ENCODE peak calls at places on chromosomes 6 and 20, in nine cellular contexts. Y, E, L, P, Q, B, Z, R and C are unnamed samples.

GRCh38 chr6:85484941-85485340 is 35.1 kb downstream of the NT5E start:
- DNase-seq in Z (no peak), P (no peak), B (no peak), L (no peak), E (no peak), Y (no peak), Q (no peak), R (no peak), C (no peak)

GRCh38 chr6:42698217-42698616 is 24.2 kb downstream of the PRPH2 start:
- DNase-seq in Q (no peak), B (no peak), P (no peak), L (no peak), Z (no peak), E (no peak), Y (no peak), R (no peak), C (no peak)

GRCh38 chr20:7654231-7654630 is 286.0 kb downstream of the HAO1 start:
- DNase-seq in Z (no peak), B (no peak), E (no peak), P (no peak), L (no peak), Q (no peak), R (no peak), Y (no peak), C (no peak)

GRCh38 chr20:48813930-48814546 is 13.8 kb downstream of the PREX1 start:
- DNase-seq in R (no peak), E (no peak), Y (no peak), B (no peak), L (no peak), P (no peak), Q (no peak), Z (no peak), C (no peak)

GRCh38 chr6:137045221-137045789 is 540 bp upstream of the IL20RA start:
- DNase-seq in P (no peak), E (no peak), B (no peak), Q (no peak), R (no peak), Z (no peak), L (no peak), Y (no peak), C (no peak)

GRCh38 chr20:24957326-24957996 is 8.4 kb downstream of the CST7 start:
- DNase-seq in E (no peak), P (no peak), Y (no peak), R (peak), B (no peak), L (peak), Q (no peak), Z (no peak), C (no peak)

GRCh38 chr20:58137236-58137635 is 91.2 kb downstream of the ANKRD60 start:
- DNase-seq in R (no peak), Q (no peak), Y (no peak), P (no peak), L (no peak), Z (no peak), E (no peak), B (no peak), C (no peak)

GRCh38 chr6:147311218-147311617 is 107.0 kb downstream of the STXBP5 start:
- DNase-seq in P (no peak), R (no peak), Q (no peak), E (no peak), Y (no peak), Z (no peak), B (no peak), L (no peak), C (no peak)

GRCh38 chr20:1503564-1504227 is 12.5 kb upstream of the SIRPB2 start:
- DNase-seq in R (no peak), Y (peak), B (peak), Q (peak), E (no peak), P (peak), L (peak), Z (peak), C (peak)

GRCh38 chr6:124999105-124999764 is 37.0 kb downstream of the RNF217 start:
- DNase-seq in Y (no peak), L (peak), E (no peak), B (peak), Q (no peak), P (no peak), Z (no peak), R (no peak), C (no peak)

GRCh38 chr6:162572240-162572639 is 155.3 kb downstream of the PRKN start:
- DNase-seq in L (no peak), E (no peak), B (no peak), Z (no peak), R (no peak), P (no peak), Q (no peak), Y (no peak), C (no peak)

GRCh38 chr6:70725817-70726413 is 58.2 kb downstream of the SMAP1 start:
- DNase-seq in L (no peak), P (no peak), Z (no peak), E (no peak), R (no peak), Q (no peak), B (no peak), Y (no peak), C (no peak)

GRCh38 chr6:16674666-16675392 is 86.4 kb downstream of the ATXN1 start:
- DNase-seq in L (no peak), E (no peak), P (no peak), Q (no peak), Y (no peak), B (no peak), Z (no peak), R (no peak), C (peak)

GRCh38 chr6:125294925-125295324 is 6.8 kb downstream of the HDDC2 start:
- DNase-seq in R (no peak), Z (no peak), P (no peak), B (no peak), L (peak), E (no peak), Y (no peak), Q (no peak), C (no peak)

GRCh38 chr6:155185544-155185943 is 78.3 kb upstream of the CLDN20 start:
- DNase-seq in Y (no peak), R (no peak), Q (no peak), B (peak), P (no peak), Z (no peak), L (peak), E (no peak), C (peak)

GRCh38 chr6:140051521-140052455 is 677.3 kb upstream of the CITED2 start:
- DNase-seq in Q (no peak), Z (no peak), B (no peak), E (no peak), R (no peak), P (peak), L (no peak), Y (no peak), C (peak)

GRCh38 chr6:34723203-34723602 is 26.6 kb upstream of the ILRUN start:
- DNase-seq in P (no peak), L (no peak), B (no peak), R (no peak), Z (no peak), Q (no peak), E (no peak), Y (no peak), C (no peak)

GRCh38 chr6:33672808-33673207 is 38.7 kb downstream of the UQCC2 start:
- DNase-seq in L (no peak), R (no peak), Q (peak), B (no peak), Y (peak), E (peak), Z (no peak), P (peak), C (peak)

GRCh38 chr20:45394221-45395113 is 13.6 kb upstream of the DBNDD2 start:
- DNase-seq in R (no peak), P (no peak), E (no peak), L (no peak), Y (no peak), Z (no peak), Q (no peak), B (no peak), C (no peak)

GRCh38 chr20:31560900-31561598 is 44.0 kb upstream of the ID1 start:
- DNase-seq in L (peak), Z (no peak), Y (no peak), Q (no peak), E (no peak), P (no peak), B (peak), R (no peak), C (peak)

GRCh38 chr20:53712212-53712977 is 118.8 kb upstream of the ZNF217 start:
- DNase-seq in B (no peak), Z (no peak), E (no peak), R (no peak), P (no peak), Y (no peak), Q (no peak), L (no peak), C (no peak)

GRCh38 chr6:139153876-139154275 is 19.0 kb downstream of the HECA start:
- DNase-seq in B (no peak), L (no peak), Q (no peak), Z (no peak), Y (no peak), R (no peak), E (no peak), P (no peak), C (no peak)

GRCh38 chr6:55182016-55182650 is 7.8 kb downstream of the HCRTR2 start:
- DNase-seq in Z (no peak), B (no peak), L (no peak), R (no peak), E (no peak), Q (no peak), P (no peak), Y (no peak), C (no peak)

GRCh38 chr20:15406072-15406471 is 1068.7 kb upstream of the FLRT3 start:
- DNase-seq in B (no peak), Z (no peak), R (no peak), Q (no peak), Y (no peak), L (no peak), E (no peak), P (no peak), C (no peak)

DNA sequence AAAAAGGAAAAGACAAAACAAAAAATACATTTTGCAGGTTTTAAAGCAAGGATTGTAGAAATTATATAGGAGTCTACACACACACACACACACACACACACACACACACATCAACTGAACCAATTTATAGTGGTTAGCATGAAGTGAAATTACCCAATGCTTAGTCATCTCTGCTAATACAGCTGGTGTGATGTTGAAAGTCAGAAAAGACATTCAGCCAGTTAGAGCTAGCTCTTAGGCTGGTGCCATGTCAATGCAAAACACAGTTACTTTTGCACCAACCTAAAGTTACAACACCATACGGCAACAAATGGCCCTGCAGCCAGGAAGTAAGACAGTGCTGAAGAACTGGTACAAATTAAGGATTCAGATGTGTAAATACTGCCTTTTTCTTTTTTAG is 15.2 kb downstream of the FAM210B start:
- DNase-seq in E (no peak), Q (no peak), L (no peak), P (no peak), R (no peak), Z (no peak), Y (no peak), B (no peak), C (peak)
- TF ChIP-seq EP300 in E (no peak), Q (no peak), L (no peak), P (no peak), R (no peak), Z (no peak), Y (no peak), B (no peak), C (no peak)

GRCh38 chr6:44590471-44590870 is 203.0 kb downstream of the CDC5L start:
- DNase-seq in Y (no peak), Q (no peak), E (no peak), P (no peak), B (no peak), L (no peak), R (no peak), Z (no peak), C (no peak)

GRCh38 chr6:44594471-44594870 is 207.0 kb downstream of the CDC5L start:
- DNase-seq in L (no peak), Q (no peak), B (no peak), Z (no peak), R (no peak), E (no peak), P (no peak), Y (no peak), C (no peak)

GRCh38 chr6:44598679-44599078 is 211.2 kb downstream of the CDC5L start:
- DNase-seq in L (no peak), E (no peak), R (no peak), Q (no peak), P (no peak), B (no peak), Z (no peak), Y (no peak), C (no peak)

GRCh38 chr6:44593539-44593944 is 206.0 kb downstream of the CDC5L start:
- DNase-seq in Y (peak), Q (peak), B (peak), Z (peak), L (peak), R (no peak), E (no peak), P (peak), C (peak)
- TF ChIP-seq EP300 in Y (no peak), Q (no peak), B (no peak), Z (no peak), L (no peak), R (no peak), E (no peak), P (no peak), C (no peak)

GRCh38 chr20:59207742-59208357 is 44.2 kb downstream of the ZNF831 start:
- DNase-seq in Y (no peak), B (peak), L (peak), Q (peak), Z (peak), P (peak), R (no peak), E (no peak), C (peak)
- TF ChIP-seq EP300 in Y (no peak), B (no peak), L (no peak), Q (no peak), Z (no peak), P (no peak), R (no peak), E (no peak), C (no peak)

DNA sequence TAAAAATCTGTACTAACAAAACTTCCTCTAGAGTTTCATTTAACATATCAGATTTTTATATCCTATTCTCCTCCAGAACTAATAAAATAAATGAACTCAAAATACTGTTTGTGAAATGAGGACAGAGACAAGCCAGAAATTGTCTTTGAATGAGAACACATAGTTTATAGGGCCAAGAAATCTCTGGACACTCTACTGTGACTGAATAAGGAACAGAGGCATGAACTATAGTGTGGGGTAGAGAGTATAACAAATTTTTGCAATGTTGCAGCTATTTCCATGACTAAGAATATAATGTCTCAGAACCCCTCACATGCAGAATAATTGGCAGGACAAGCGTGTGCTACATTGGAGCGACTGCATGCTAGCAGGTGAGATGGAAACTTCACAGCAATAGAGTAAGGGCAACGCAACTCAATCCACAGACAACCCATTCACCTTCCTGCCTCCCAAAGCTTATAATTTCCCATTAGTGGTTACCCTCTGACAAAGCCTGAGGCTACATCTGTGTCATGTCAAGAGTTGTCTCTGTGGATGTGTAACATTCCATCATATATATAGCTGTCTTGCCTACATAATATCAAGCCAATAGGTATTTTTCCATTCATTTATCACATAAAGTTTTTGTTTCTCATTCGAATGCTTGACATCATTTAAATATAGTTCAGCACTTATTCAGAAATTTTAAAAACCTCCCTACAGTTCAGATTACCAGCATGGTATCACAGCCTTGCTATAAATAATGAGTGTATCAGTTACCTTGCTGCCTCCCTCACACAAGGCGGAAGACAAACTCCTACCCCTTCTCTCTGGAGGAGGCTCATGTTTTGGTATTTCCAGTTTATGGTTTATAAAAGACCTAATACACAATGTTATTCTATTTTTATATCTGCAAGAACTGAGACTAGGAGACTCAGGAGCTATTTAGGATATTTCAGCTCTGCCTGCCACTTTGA is 47.9 kb upstream of the ECHDC1 start:
- DNase-seq in P (no peak), E (no peak), Z (no peak), B (no peak), L (no peak), R (no peak), Q (no peak), Y (no peak), C (no peak)
- TF ChIP-seq EP300 in P (no peak), E (no peak), Z (no peak), B (no peak), L (no peak), R (no peak), Q (no peak), Y (no peak), C (no peak)

DNA sequence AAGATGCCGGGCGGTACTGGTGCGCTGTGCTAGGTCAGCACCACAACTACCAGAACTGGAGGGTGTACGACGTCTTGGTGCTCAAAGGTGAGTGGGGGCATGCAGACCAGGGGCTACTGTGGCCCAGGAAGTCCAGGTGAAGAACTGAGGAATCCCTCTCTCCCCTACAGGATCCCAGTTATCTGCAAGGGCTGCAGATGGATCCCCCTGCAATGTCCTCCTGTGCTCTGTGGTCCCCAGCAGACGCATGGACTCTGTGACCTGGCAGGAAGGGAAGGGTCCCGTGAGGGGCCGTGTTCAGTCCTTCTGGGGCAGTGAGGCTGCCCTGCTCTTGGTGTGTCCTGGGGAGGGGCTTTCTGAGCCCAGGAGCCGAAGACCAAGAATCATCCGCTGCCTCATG is 1.0 kb downstream of the LY6G6F start:
- DNase-seq in E (no peak), B (no peak), P (no peak), R (no peak), L (no peak), Y (no peak), Q (no peak), Z (no peak), C (no peak)
- TF ChIP-seq EP300 in E (no peak), B (no peak), P (no peak), R (no peak), L (no peak), Y (no peak), Q (no peak), Z (no peak), C (no peak)

DNA sequence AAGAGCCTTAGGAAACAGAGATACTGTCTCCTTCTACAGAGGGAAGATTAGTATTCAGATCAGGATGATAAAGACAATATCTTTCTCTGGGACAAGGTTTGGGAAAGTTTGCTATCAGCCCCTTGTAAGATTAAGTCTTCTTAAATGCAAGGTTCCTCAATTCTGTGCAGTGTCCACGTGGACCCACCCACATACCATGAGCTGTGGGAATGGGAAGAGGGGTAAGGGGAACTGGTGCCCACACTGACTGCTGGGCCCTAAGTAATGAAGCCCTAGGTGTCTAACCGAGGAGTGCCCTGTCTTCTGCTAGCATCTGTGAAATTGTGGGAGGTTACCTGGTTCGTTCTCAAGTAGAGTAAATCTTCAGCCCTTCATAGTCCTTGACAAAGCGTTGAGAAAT is 5.8 kb upstream of the SSTR4 start:
- DNase-seq in R (no peak), B (no peak), P (no peak), Y (no peak), Z (no peak), L (no peak), E (no peak), Q (no peak), C (no peak)
- TF ChIP-seq EP300 in R (no peak), B (no peak), P (no peak), Y (no peak), Z (no peak), L (no peak), E (no peak), Q (no peak), C (no peak)

GRCh38 chr6:21133902-21134301 is 459.6 kb upstream of the SOX4 start:
- DNase-seq in L (no peak), Z (no peak), R (no peak), Y (no peak), P (no peak), B (no peak), Q (no peak), E (no peak), C (no peak)

GRCh38 chr6:21132856-21133610 is 460.5 kb upstream of the SOX4 start:
- DNase-seq in E (no peak), R (no peak), P (peak), Q (no peak), Y (no peak), B (no peak), Z (no peak), L (no peak), C (no peak)

GRCh38 chr6:21134401-21134800 is 459.1 kb upstream of the SOX4 start:
- DNase-seq in B (no peak), R (no peak), Y (no peak), L (no peak), P (no peak), Q (no peak), Z (no peak), E (no peak), C (no peak)

GRCh38 chr6:21137708-21138358 is 455.7 kb upstream of the SOX4 start:
- DNase-seq in R (no peak), Q (no peak), L (no peak), Z (no peak), B (no peak), E (no peak), P (no peak), Y (no peak), C (no peak)

GRCh38 chr6:21135484-21136005 is 458.0 kb upstream of the SOX4 start:
- DNase-seq in Q (no peak), E (no peak), P (no peak), Z (no peak), L (no peak), Y (no peak), B (no peak), R (no peak), C (no peak)
- TF ChIP-seq EP300 in Q (no peak), E (no peak), P (no peak), Z (no peak), L (no peak), Y (no peak), B (no peak), R (no peak), C (no peak)